ENCODE peak calls at places on chromosomes 5 and 9, in seven cellular contexts. W, D, T, K, L, B and Y are unnamed samples.

GRCh38 chr5:170076211-170076610 is 29.5 kb upstream of the FOXI1 start:
- DNase-seq in W (no peak), K (no peak), T (no peak), D (no peak), B (no peak), L (no peak), Y (no peak)

GRCh38 chr5:102628449-102629175 is 126.5 kb upstream of the PAM start:
- DNase-seq in D (no peak), B (no peak), T (no peak), L (peak; percentile 57), K (no peak), W (peak; percentile 16), Y (no peak)

GRCh38 chr5:181160-181559 is 10.1 kb upstream of the LRRC14B start:
- DNase-seq in D (no peak), T (no peak), L (no peak), K (no peak), B (no peak), W (no peak), Y (no peak)

GRCh38 chr9:5633243-5633642 is 4.3 kb downstream of the RIC1 start:
- DNase-seq in B (no peak), L (peak; percentile 41), D (no peak), W (no peak), K (peak; percentile 68), T (no peak), Y (no peak)

GRCh38 chr5:150496534-150496933 is 11.4 kb upstream of the NDST1 start:
- DNase-seq in T (no peak), W (no peak), B (no peak), D (no peak), L (no peak), K (no peak), Y (no peak)

GRCh38 chr9:7783635-7784063 is 15.9 kb downstream of the DMAC1 start:
- DNase-seq in D (no peak), L (no peak), K (no peak), W (no peak), B (no peak), T (no peak), Y (no peak)

GRCh38 chr9:137621131-137621757 is 2.4 kb downstream of the EHMT1 start:
- DNase-seq in W (no peak), L (peak; percentile 40), D (no peak), K (no peak), T (no peak), B (no peak), Y (no peak)

GRCh38 chr9:92507005-92507404 is 24.7 kb upstream of the ASPN start:
- DNase-seq in T (no peak), D (no peak), B (no peak), W (no peak), L (peak; percentile 21), K (no peak), Y (no peak)

GRCh38 chr9:112059980-112060348 is 115.1 kb downstream of the SUSD1 start:
- DNase-seq in B (no peak), D (no peak), T (no peak), K (peak; percentile 39), L (no peak), W (no peak), Y (no peak)

GRCh38 chr5:73858054-73858453 is 232.1 kb downstream of the ARHGEF28 start:
- DNase-seq in K (no peak), W (no peak), D (no peak), B (no peak), T (no peak), L (peak; percentile 22), Y (no peak)

GRCh38 chr9:33856247-33856646 is 39.3 kb downstream of the UBE2R2 start:
- DNase-seq in D (no peak), T (no peak), L (no peak), W (no peak), B (no peak), K (no peak), Y (no peak)